ENCODE peak calls at places on chromosomes 1 and 21, in seven cellular contexts. N is brain microvascular endothelial cell, U is GM12878, B is endodermal cell, K is Peyer's patch, G is AG04450, W is spleen. L is an unnamed sample.

GRCh38 chr1:151763990-151764389 is 694 bp upstream of the MRPL9 start:
- DNase-seq in W (no peak), U (no peak), G (no peak), K (no peak), N (no peak), B (no peak), L (no peak)

GRCh38 chr1:20124451-20125057 is 5.2 kb upstream of the PLA2G2D start:
- DNase-seq in G (peak; percentile 13), N (peak; percentile 79), W (no peak), U (no peak), B (no peak), K (no peak), L (peak; percentile 33)

GRCh38 chr1:115138973-115139372 is 49.7 kb upstream of the TSPAN2 start:
- DNase-seq in K (peak; percentile 61), W (peak; percentile 88), B (peak; percentile 93), G (peak; percentile 84), U (peak; percentile 9), N (peak; percentile 88), L (peak; percentile 82)

GRCh38 chr21:38668501-38668900 is 137.2 kb upstream of the ETS2 start:
- DNase-seq in W (no peak), N (no peak), B (no peak), G (no peak), U (no peak), K (no peak), L (no peak)

GRCh38 chr1:64983110-64983509 is 16.8 kb upstream of the JAK1 start:
- DNase-seq in B (no peak), K (no peak), U (no peak), N (peak; percentile 96), W (no peak), G (no peak), L (peak; percentile 67)

GRCh38 chr1:14347776-14348175 is 250.7 kb upstream of the KAZN start:
- DNase-seq in K (no peak), N (no peak), G (no peak), B (no peak), W (no peak), U (no peak), L (no peak)

GRCh38 chr1:3312894-3313578 is 141.4 kb upstream of the ARHGEF16 start:
- DNase-seq in U (no peak), B (peak; percentile 87), G (peak; percentile 95), K (peak; percentile 38), W (no peak), N (peak; percentile 99), L (peak; percentile 96)

GRCh38 chr1:41387667-41388091 is 26.4 kb downstream of the FOXO6 start:
- DNase-seq in N (peak; percentile 14), B (peak; percentile 94), G (peak; percentile 3), U (no peak), K (no peak), W (no peak), L (peak; percentile 8)

GRCh38 chr1:228366062-228366850 is 40.4 kb downstream of the TRIM11 start:
- DNase-seq in B (no peak), W (no peak), N (no peak), U (no peak), G (no peak), K (no peak), L (no peak)

DNA sequence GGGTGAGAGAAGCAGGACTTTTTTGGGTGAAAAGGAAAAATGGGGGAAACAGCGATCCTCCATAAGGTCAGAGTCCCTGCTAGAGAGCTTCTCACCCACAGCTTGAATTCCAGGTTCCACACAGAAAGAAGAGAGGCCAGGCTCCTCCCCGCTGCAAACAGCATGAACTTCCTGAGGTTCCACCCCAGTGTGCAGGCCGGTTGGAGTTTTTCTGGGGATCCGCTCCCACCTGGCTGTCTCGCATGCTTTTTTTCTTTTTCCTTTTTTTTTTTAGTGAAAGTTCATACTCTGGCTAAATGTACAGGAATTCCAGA is 595.1 kb upstream of the ZP4 start:
- DNase-seq in K (no peak), B (peak; percentile 77), W (no peak), G (no peak), N (peak; percentile 69), U (no peak), L (no peak)
- H3K4me3 ChIP-seq in K (no peak overlapping the region), B (no peak overlapping the region), W (no peak overlapping the region), G (no peak overlapping the region), N (peak overlapping the region; percentile 58), U (no peak overlapping the region), L (peak overlapping the region; percentile 66)

GRCh38 chr1:225610539-225610938 is 42.4 kb downstream of the ENAH start:
- DNase-seq in K (no peak), B (no peak), N (no peak), G (no peak), U (no peak), W (no peak), L (no peak)

GRCh38 chr1:225613006-225613405 is 39.9 kb downstream of the ENAH start:
- DNase-seq in W (no peak), N (no peak), K (no peak), B (no peak), G (no peak), U (no peak), L (no peak)

GRCh38 chr1:225611537-225612223 is 41.2 kb downstream of the ENAH start:
- DNase-seq in W (no peak), U (no peak), N (no peak), G (no peak), K (no peak), B (no peak), L (no peak)

GRCh38 chr1:225608014-225608796 is 44.7 kb downstream of the ENAH start:
- DNase-seq in N (no peak), U (no peak), G (no peak), W (no peak), B (peak; percentile 60), K (no peak), L (no peak)

GRCh38 chr1:225612265-225612664 is 40.7 kb downstream of the ENAH start:
- DNase-seq in G (no peak), K (no peak), B (no peak), U (no peak), N (no peak), W (no peak), L (no peak)
- TF ChIP-seq CTCF in G (no peak), K (no peak), B (no peak), U (no peak), N (no peak), W (no peak), L (no peak)

DNA sequence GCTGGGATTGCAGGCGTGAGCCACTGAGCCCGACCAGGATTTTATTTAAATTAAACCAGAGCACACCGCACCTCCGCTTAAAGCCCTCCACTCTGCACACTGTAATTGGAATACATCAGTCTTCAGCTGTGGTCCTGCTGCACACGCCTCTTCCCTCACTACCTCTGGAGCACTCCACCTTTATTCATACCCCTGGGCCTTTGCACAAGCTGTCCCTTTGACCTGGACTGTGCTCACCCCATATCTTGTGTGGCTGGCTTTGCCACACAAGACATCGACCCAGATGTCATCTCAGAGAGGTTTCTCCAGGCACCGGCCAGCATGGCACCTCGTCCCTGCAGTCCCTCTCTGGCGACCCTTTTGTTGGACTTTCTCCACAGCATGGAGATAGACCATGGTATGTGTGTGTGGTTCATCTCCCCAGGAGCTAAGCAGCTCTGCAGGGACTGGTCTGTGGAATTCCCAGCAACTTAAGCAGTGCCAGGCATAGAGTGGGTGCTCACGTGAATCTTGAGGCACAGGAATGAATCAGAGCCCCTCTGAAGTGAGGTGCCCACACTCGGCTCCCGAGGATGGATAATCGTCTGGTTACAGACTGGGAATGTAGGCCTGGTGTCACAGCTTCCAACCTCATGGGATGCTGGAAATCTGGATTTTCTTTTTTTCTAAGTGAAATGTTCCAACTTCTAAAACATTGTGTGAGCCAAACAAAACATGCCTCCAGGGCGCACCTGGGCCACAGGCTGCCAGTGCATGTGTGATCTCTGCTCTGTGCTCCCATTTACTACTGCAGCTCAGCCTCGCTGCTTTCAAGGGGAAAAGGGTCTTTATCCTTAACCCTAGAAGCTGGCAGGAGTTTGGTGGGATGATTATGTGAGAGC is 61.9 kb downstream of the EVA1C start:
- DNase-seq in N (no peak), B (no peak), U (no peak), G (no peak), K (no peak), W (peak; percentile 15), L (no peak)
- H3K4me3 ChIP-seq in N (no peak overlapping the region), B (no peak overlapping the region), U (no peak overlapping the region), G (no peak overlapping the region), K (no peak overlapping the region), W (no peak overlapping the region), L (no peak overlapping the region)

DNA sequence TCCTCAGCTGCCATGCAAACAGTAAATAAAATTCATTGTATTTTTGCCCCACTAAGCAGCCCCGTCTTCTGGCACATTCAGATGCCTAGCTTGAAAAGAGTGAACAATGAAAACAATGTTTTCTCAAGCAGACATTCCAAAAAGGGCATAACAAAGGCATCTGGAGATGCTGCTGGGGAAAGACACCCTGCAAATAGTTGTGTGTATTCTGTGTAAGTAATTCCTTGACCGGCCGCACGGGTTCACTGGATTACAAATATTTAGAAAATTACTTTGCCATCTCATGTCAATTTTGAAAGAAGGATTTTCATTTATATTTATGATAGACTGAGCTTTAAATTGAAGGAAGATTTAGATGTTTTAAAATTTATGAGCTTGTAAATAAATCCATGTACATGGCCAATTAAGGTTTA is 142.2 kb downstream of the SLC45A1 start:
- DNase-seq in N (no peak), W (no peak), G (no peak), U (no peak), B (peak; percentile 65), K (no peak), L (no peak)
- TF ChIP-seq CTCF in N (peak; percentile 51), W (no peak), G (peak; percentile 18), U (no peak), B (peak; percentile 70), K (no peak), L (no peak)

GRCh38 chr1:75083223-75083622 is 51.0 kb upstream of the LHX8 start:
- DNase-seq in G (no peak), U (no peak), B (no peak), N (no peak), K (no peak), W (no peak), L (no peak)

GRCh38 chr1:75083848-75084514 is 50.2 kb upstream of the LHX8 start:
- DNase-seq in G (no peak), U (no peak), W (no peak), K (no peak), B (no peak), N (no peak), L (no peak)

GRCh38 chr1:75087278-75087677 is 46.9 kb upstream of the LHX8 start:
- DNase-seq in W (no peak), U (no peak), K (no peak), G (no peak), B (no peak), N (no peak), L (no peak)

DNA sequence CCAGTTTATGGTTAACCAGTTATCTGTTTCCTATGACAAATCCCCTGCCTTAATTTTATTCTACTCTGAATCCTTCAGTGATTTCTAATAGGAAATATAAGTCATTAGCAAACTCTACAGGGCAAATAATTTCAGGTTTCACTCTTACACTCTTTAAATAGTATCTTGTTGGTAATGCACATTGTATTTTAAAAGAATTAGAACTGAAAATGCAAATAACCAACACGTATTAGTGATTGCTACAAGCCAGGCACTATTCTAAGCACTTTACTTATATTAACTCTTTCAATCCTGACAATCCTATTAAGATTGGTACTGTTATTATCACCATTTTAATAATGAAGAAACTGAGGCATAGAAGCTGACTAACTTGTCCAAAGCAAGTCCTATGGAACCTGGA is 48.3 kb upstream of the LHX8 start:
- DNase-seq in N (no peak), K (no peak), W (no peak), U (no peak), B (no peak), G (no peak), L (no peak)
- H3K4me3 ChIP-seq in N (no peak overlapping the region), K (no peak overlapping the region), W (no peak overlapping the region), U (no peak overlapping the region), B (no peak overlapping the region), G (no peak overlapping the region), L (no peak overlapping the region)